ENCODE peak calls at places on chromosomes 12 and 14, in six cellular contexts. O is MM.1S; Z is EL; R is HFFc6; E is activated CD4-positive, CD25-positive, alpha-beta regulatory T cell; H is NCI-H1092. P is an unnamed sample.

GRCh38 chr12:109981311-109981710 is 14.9 kb downstream of the GIT2 start:
- DNase-seq in R (no peak), E (no peak), H (no peak), O (no peak), Z (no peak), P (no peak)

GRCh38 chr12:2198088-2198501 is 145.3 kb downstream of the CACNA1C start:
- DNase-seq in H (no peak), Z (peak; percentile 88), R (peak; percentile 59), O (no peak), E (no peak), P (peak; percentile 85)

GRCh38 chr14:91387135-91387849 is 30.3 kb downstream of the CCDC88C start:
- DNase-seq in E (no peak), Z (no peak), H (peak; percentile 51), O (no peak), R (no peak), P (peak; percentile 63)

GRCh38 chr12:20367731-20368652 is at the start of gene PDE3A:
- DNase-seq in E (no peak), Z (peak; percentile 83), R (peak; percentile 18), H (no peak), O (peak; percentile 12), P (peak; percentile 78)

GRCh38 chr12:98345308-98345876 is 170.0 kb upstream of the TMPO start:
- DNase-seq in O (no peak), H (no peak), E (no peak), R (no peak), Z (no peak), P (no peak)

GRCh38 chr12:51813931-51814310 is 34.6 kb downstream of the FIGNL2 start:
- DNase-seq in E (no peak), Z (no peak), O (no peak), R (no peak), H (no peak), P (no peak)

GRCh38 chr12:73445658-73446324 is 1091.8 kb upstream of the ATXN7L3B start:
- DNase-seq in E (no peak), O (peak; percentile 78), H (no peak), R (no peak), Z (no peak), P (no peak)

GRCh38 chr12:108803428-108804105 is 53.8 kb downstream of the SSH1 start:
- DNase-seq in O (peak; percentile 71), H (peak; percentile 45), Z (peak; percentile 92), R (peak; percentile 88), E (peak; percentile 37), P (peak; percentile 86)

GRCh38 chr14:76647699-76648298 is 113.5 kb upstream of the VASH1 start:
- DNase-seq in R (peak; percentile 46), Z (peak; percentile 45), E (no peak), O (peak; percentile 36), H (peak; percentile 30), P (peak; percentile 59)

GRCh38 chr14:95043732-95044462 is 113.4 kb downstream of the DICER1 start:
- DNase-seq in E (no peak), R (no peak), Z (no peak), O (no peak), H (no peak), P (no peak)

GRCh38 chr12:127655691-127656090 is 611.3 kb upstream of the TMEM132C start:
- DNase-seq in O (no peak), H (no peak), E (no peak), R (peak; percentile 96), Z (peak; percentile 52), P (peak; percentile 86)

GRCh38 chr12:1282670-1283361 is 291.8 kb downstream of the ERC1 start:
- DNase-seq in R (no peak), Z (no peak), H (no peak), E (no peak), O (no peak), P (no peak)

GRCh38 chr12:76757694-76758093 is 6.2 kb upstream of the ZDHHC17 start:
- DNase-seq in Z (peak; percentile 29), R (peak; percentile 16), O (no peak), H (no peak), E (no peak), P (no peak)

GRCh38 chr12:15546102-15546701 is 223.9 kb downstream of the PTPRO start:
- DNase-seq in E (peak; percentile 12), R (no peak), Z (no peak), H (no peak), O (peak; percentile 37), P (no peak)

GRCh38 chr14:21781543-21781942 is 107.9 kb upstream of the OR4E1 start:
- DNase-seq in Z (no peak), R (no peak), O (no peak), H (no peak), E (no peak), P (no peak)

GRCh38 chr14:85528882-85529585 is 910 bp upstream of the FLRT2 start:
- DNase-seq in O (no peak), R (peak; percentile 76), Z (peak; percentile 78), H (no peak), E (no peak), P (no peak)